ENCODE peak calls at places on chromosome 1, in nine cellular contexts. N is T-helper 2 cell; R is endothelial cell; T is HTR-8/SVneo; Q is left lobe of liver; S is KG1; X is stimulated activated CD8-positive, alpha-beta memory T cell treated with anti-CD3 and anti-CD28 coated beads, Interleukin-2, amount 100 ng/mL, for 48 hours; O is mesothelial cell of epicardium; A is T-helper 1 cell. L is an unnamed sample.

GRCh38 chr1:246483204-246483933 is 23.7 kb downstream of the SMYD3 start:
- DNase-seq in X (no peak), Q (no peak), S (no peak), R (no peak), T (no peak), A (no peak), N (no peak), O (no peak), L (no peak)

GRCh38 chr1:33137800-33138199 is 44.0 kb downstream of the TRIM62 start:
- DNase-seq in R (peak), T (peak), X (peak), Q (no peak), A (no peak), N (no peak), O (peak), S (no peak), L (peak)

GRCh38 chr1:201756411-201756810 is 72.5 kb upstream of the IPO9 start:
- DNase-seq in Q (no peak), X (no peak), A (no peak), O (no peak), N (no peak), T (no peak), S (no peak), R (no peak), L (no peak)

GRCh38 chr1:103190746-103191145 is 82.4 kb upstream of the COL11A1 start:
- DNase-seq in Q (no peak), O (no peak), T (no peak), R (no peak), N (no peak), X (no peak), S (no peak), A (no peak), L (no peak)

GRCh38 chr1:98660941-98661543 is 479 bp upstream of the SNX7 start:
- DNase-seq in S (no peak), N (no peak), T (no peak), A (no peak), O (no peak), Q (no peak), X (no peak), R (no peak), L (no peak)

GRCh38 chr1:31617218-31617916 is at the start of gene HCRTR1:
- DNase-seq in S (no peak), A (no peak), R (no peak), O (no peak), N (no peak), X (no peak), Q (peak), T (no peak), L (no peak)

GRCh38 chr1:182617734-182618288 is 13.6 kb upstream of the RGS16 start:
- DNase-seq in A (no peak), T (no peak), O (no peak), X (no peak), Q (no peak), N (no peak), S (no peak), R (no peak), L (no peak)

GRCh38 chr1:216665381-216665780 is 57.8 kb downstream of the ESRRG start:
- DNase-seq in N (no peak), Q (no peak), S (no peak), A (no peak), T (no peak), R (no peak), X (no peak), O (no peak), L (no peak)

GRCh38 chr1:12739613-12740012 is 6.4 kb upstream of the CFAP107 start:
- DNase-seq in X (no peak), S (no peak), O (no peak), Q (no peak), N (no peak), R (no peak), T (no peak), A (no peak), L (no peak)

GRCh38 chr1:118290046-118290445 is 105.0 kb upstream of the SPAG17 start:
- DNase-seq in A (no peak), T (no peak), N (no peak), Q (no peak), O (no peak), R (no peak), X (no peak), S (no peak), L (no peak)

GRCh38 chr1:179298952-179299351 is 5.4 kb downstream of the SOAT1 start:
- DNase-seq in O (no peak), N (peak), T (no peak), S (no peak), R (no peak), A (peak), Q (no peak), X (no peak), L (no peak)

L was measured in cerebellum.